ENCODE peak calls at places on chromosomes 5 and 9, in nine cellular contexts. L is GM18507, E is cardiac muscle cell, C is hypothalamus, S is M059J, V is fibroblast of mammary gland, J is ascending aorta, X is non-pigmented ciliary epithelial cell, P is bronchial epithelial cell. M is an unnamed sample.

GRCh38 chr5:175534070-175534932 is 55.9 kb downstream of the SFXN1 start:
- DNase-seq in L (peak; percentile 66), S (peak; percentile 76), X (peak; percentile 57), E (peak; percentile 91), C (peak; percentile 79), P (peak; percentile 57), J (peak; percentile 83), V (peak; percentile 73), M (peak; percentile 36)

GRCh38 chr5:132002701-132003100 is 8.8 kb downstream of the ACSL6 start:
- DNase-seq in J (no peak), L (no peak), V (no peak), P (no peak), S (peak; percentile 60), X (no peak), C (no peak), E (no peak), M (no peak)

GRCh38 chr5:122154910-122155309 is 25.6 kb downstream of the ZNF474 start:
- DNase-seq in C (no peak), E (peak; percentile 75), S (peak; percentile 86), V (peak; percentile 89), L (no peak), X (peak; percentile 94), J (peak; percentile 79), P (no peak), M (peak; percentile 83)

GRCh38 chr5:143063175-143063970 is 293.2 kb downstream of the ARHGAP26 start:
- DNase-seq in C (no peak), E (peak; percentile 76), P (no peak), S (no peak), L (no peak), J (no peak), X (no peak), V (peak; percentile 74), M (peak; percentile 56)

GRCh38 chr9:2727966-2728613 is 10.8 kb downstream of the KCNV2 start:
- DNase-seq in P (peak; percentile 72), L (no peak), X (peak; percentile 35), S (peak; percentile 80), E (peak; percentile 86), J (no peak), C (no peak), V (peak; percentile 78), M (peak; percentile 20)

GRCh38 chr5:22344000-22344399 is 509.1 kb downstream of the CDH12 start:
- DNase-seq in V (no peak), X (no peak), J (no peak), C (no peak), P (no peak), E (no peak), L (no peak), S (no peak), M (no peak)

GRCh38 chr5:27325513-27325912 is 287.1 kb upstream of the CDH9 start:
- DNase-seq in X (no peak), S (peak; percentile 85), E (peak; percentile 18), V (peak; percentile 13), J (no peak), C (no peak), P (no peak), L (no peak), M (no peak)

GRCh38 chr5:169751490-169751889 is 114.4 kb downstream of the DOCK2 start:
- DNase-seq in S (peak; percentile 51), X (no peak), P (no peak), J (no peak), C (no peak), E (no peak), V (no peak), L (no peak), M (no peak)

GRCh38 chr9:34456746-34457145 is 1.6 kb downstream of the FAM219A start:
- DNase-seq in L (no peak), C (no peak), V (no peak), P (no peak), S (no peak), E (no peak), X (no peak), J (no peak), M (no peak)

GRCh38 chr9:129282308-129283211 is 104.5 kb upstream of the IER5L start:
- DNase-seq in L (no peak), S (no peak), E (no peak), V (no peak), C (no peak), X (no peak), P (no peak), J (peak; percentile 56), M (no peak)

GRCh38 chr5:100889165-100889564 is 13.9 kb downstream of the ST8SIA4 start:
- DNase-seq in X (no peak), L (no peak), E (no peak), V (no peak), C (no peak), J (no peak), S (no peak), P (no peak), M (no peak)

GRCh38 chr5:32462618-32463017 is 18.1 kb upstream of the ZFR start:
- DNase-seq in X (no peak), S (peak; percentile 67), V (peak; percentile 70), J (no peak), C (no peak), E (no peak), L (no peak), P (peak; percentile 78), M (peak; percentile 13)

GRCh38 chr9:134491856-134492255 is 149.7 kb upstream of the COL5A1 start:
- DNase-seq in L (no peak), C (no peak), J (peak; percentile 57), E (no peak), X (no peak), S (no peak), V (no peak), P (no peak), M (no peak)

GRCh38 chr9:114327749-114328148 is 1.9 kb upstream of the ORM2 start:
- DNase-seq in C (no peak), L (no peak), E (no peak), S (no peak), P (no peak), V (no peak), J (no peak), X (no peak), M (no peak)

GRCh38 chr5:81344736-81345135 is 43.3 kb downstream of the ZCCHC9 start:
- DNase-seq in L (no peak), P (no peak), C (no peak), S (no peak), X (no peak), V (no peak), J (no peak), E (no peak), M (no peak)

GRCh38 chr9:95736370-95736769 is 139.1 kb upstream of the ERCC6L2 start:
- DNase-seq in S (peak; percentile 19), E (peak; percentile 22), C (no peak), J (no peak), L (no peak), V (no peak), P (no peak), X (no peak), M (no peak)

GRCh38 chr5:80937591-80937990 is 22.6 kb upstream of the RASGRF2 start:
- DNase-seq in P (no peak), J (no peak), X (no peak), L (no peak), E (no peak), S (peak; percentile 61), C (no peak), V (no peak), M (peak; percentile 25)